ENCODE peak calls at places on chromosome 18, in nine cellular contexts. A is K562, Q is mucosa of descending colon, C is pancreas, M is psoas muscle, W is ovary, K is Peyer's patch, U is SK-N-SH, Z is spleen. V is an unnamed sample. For H3K9me3 and H3K4me1, the result is how much of the 10 kb centered on the place peaks cover.

GRCh38 chr18:51211552-51211951 is 14.1 kb upstream of the MEX3C start:
- DNase-seq in A (peak), Q (no peak), C (no peak), M (peak), W (no peak), K (peak), U (no peak), Z (no peak), V (no peak)

GRCh38 chr18:74083071-74083954 is 64.3 kb downstream of the FBXO15 start:
- DNase-seq in A (no peak), Q (no peak), C (no peak), M (no peak), W (no peak), K (no peak), U (no peak), Z (no peak), V (no peak)

GRCh38 chr18:6836331-6836730 is 106.8 kb downstream of the ARHGAP28 start:
- DNase-seq in A (peak), Q (no peak), C (no peak), M (no peak), W (no peak), K (no peak), U (no peak), Z (no peak), V (no peak)

GRCh38 chr18:37107748-37108522 is 279.0 kb downstream of the KIAA1328 start:
- DNase-seq in A (no peak), Q (no peak), C (no peak), M (no peak), W (no peak), K (no peak), U (no peak), Z (no peak), V (no peak)

GRCh38 chr18:80200932-80201672 is 46.2 kb downstream of the PARD6G start:
- DNase-seq in A (no peak), Q (no peak), C (no peak), M (no peak), W (no peak), K (no peak), U (no peak), Z (no peak), V (peak)

GRCh38 chr18:2939317-2939716 is 73.6 kb downstream of the LPIN2 start:
- DNase-seq in A (no peak), Q (peak), C (peak), M (no peak), W (no peak), K (peak), U (no peak), Z (no peak), V (no peak)

GRCh38 chr18:48545690-48546365 is 7.0 kb downstream of the CTIF start:
- DNase-seq in A (peak), Q (no peak), C (no peak), M (peak), W (peak), K (no peak), U (peak), Z (no peak), V (peak)

GRCh38 chr18:75350440-75350839 is 77.1 kb downstream of the SMIM21 start:
- DNase-seq in A (no peak), Q (no peak), C (no peak), M (no peak), W (no peak), K (peak), U (no peak), Z (no peak), V (peak)

GRCh38 chr18:53838796-53839195 is 385.7 kb downstream of the MBD2 start:
- DNase-seq in A (no peak), Q (no peak), C (no peak), M (no peak), W (no peak), K (no peak), U (no peak), Z (no peak), V (no peak)

GRCh38 chr18:10417191-10417590 is 37.2 kb upstream of the APCDD1 start:
- DNase-seq in A (no peak), Q (no peak), C (no peak), M (no peak), W (no peak), K (no peak), U (no peak), Z (no peak), V (no peak)

GRCh38 chr18:20988726-20989125 is 122.9 kb downstream of the ROCK1 start:
- DNase-seq in A (no peak), Q (no peak), C (no peak), M (no peak), W (no peak), K (no peak), U (no peak), Z (no peak), V (no peak)

GRCh38 chr18:14106906-14107305 is 25.3 kb downstream of the ZNF519 start:
- DNase-seq in A (no peak), Q (no peak), C (no peak), M (no peak), W (no peak), K (no peak), U (no peak), Z (no peak), V (no peak)
- H3K9me3 ChIP-seq in A (under half), Q (under half), C (under half), M (under half), W (under half), K (under half), U (under half), Z (under half), V (half or more)

GRCh38 chr18:45896452-45896851 is 70.7 kb downstream of the EPG5 start:
- DNase-seq in A (no peak), Q (no peak), C (no peak), M (no peak), W (no peak), K (no peak), U (no peak), Z (no peak), V (no peak)

GRCh38 chr18:45894818-45895217 is 69.3 kb downstream of the SIGLEC15 start:
- DNase-seq in A (no peak), Q (no peak), C (no peak), M (no peak), W (no peak), K (no peak), U (no peak), Z (no peak), V (no peak)

GRCh38 chr18:45891806-45892205 is 66.3 kb downstream of the SIGLEC15 start:
- DNase-seq in A (no peak), Q (no peak), C (no peak), M (no peak), W (no peak), K (no peak), U (no peak), Z (no peak), V (no peak)

GRCh38 chr18:45896991-45897390 is 70.1 kb downstream of the EPG5 start:
- DNase-seq in A (no peak), Q (no peak), C (no peak), M (no peak), W (no peak), K (no peak), U (no peak), Z (no peak), V (no peak)

DNA sequence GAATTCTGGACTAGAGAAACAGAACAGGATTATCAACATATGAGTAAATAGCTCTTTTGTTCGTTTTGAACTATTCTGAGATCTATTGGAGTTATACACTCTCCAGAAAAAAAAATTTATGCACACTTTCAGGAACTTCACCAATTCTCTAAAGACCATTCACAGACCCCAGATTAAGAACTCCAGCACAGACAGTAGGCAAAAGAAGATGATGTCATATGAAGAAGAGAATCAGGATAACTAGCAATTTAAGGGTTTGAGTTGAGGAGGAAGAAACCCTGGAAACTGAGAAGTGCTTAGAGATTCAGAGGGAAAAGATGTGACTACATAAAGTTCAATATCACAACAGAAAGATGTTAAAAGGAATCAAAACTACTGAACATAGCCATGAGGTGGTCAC is 69.9 kb downstream of the SIGLEC15 start:
- DNase-seq in A (no peak), Q (no peak), C (no peak), M (no peak), W (no peak), K (no peak), U (no peak), Z (no peak), V (no peak)
- H3K4me1 ChIP-seq in A (under half), Q (under half), C (under half), M (under half), W (under half), K (under half), U (under half), Z (under half), V (under half)

GRCh38 chr18:29176681-29177080 is 999.8 kb upstream of the CDH2 start:
- DNase-seq in A (no peak), Q (no peak), C (no peak), M (no peak), W (no peak), K (no peak), U (no peak), Z (no peak), V (no peak)
- H3K9me3 ChIP-seq in A (under half), Q (under half), C (under half), M (under half), W (under half), K (under half), U (under half), Z (under half), V (under half)

GRCh38 chr18:9237982-9238381 is 96.6 kb upstream of the TWSG1 start:
- DNase-seq in A (no peak), Q (no peak), C (no peak), M (no peak), W (no peak), K (no peak), U (no peak), Z (no peak), V (no peak)
- H3K4me1 ChIP-seq in A (under half), Q (under half), C (under half), M (under half), W (under half), K (under half), U (under half), Z (under half), V (under half)

DNA sequence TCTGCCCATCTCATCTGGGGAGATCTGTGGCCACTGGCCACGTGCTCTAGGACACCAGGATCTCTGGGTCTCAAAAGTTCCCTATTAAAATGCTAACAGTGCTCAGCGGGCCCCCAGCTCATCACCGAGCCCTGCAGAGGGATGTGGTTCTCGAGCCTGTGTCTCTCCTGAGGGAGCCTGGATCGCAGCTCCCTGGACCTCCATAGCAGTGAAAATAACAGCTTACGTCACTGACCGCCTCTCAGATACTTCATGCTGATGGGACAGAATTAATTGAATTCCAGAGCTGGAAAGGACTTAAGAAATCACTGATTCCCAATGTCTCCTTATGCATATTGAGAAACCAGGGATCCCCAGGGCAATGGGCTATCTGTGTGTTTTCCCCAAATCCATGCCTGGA is 90.0 kb downstream of the GALR1 start:
- DNase-seq in A (no peak), Q (no peak), C (no peak), M (peak), W (no peak), K (no peak), U (no peak), Z (no peak), V (no peak)
- H3K9me3 ChIP-seq in A (under half), Q (under half), C (under half), M (under half), W (under half), K (under half), U (under half), Z (under half), V (under half)

DNA sequence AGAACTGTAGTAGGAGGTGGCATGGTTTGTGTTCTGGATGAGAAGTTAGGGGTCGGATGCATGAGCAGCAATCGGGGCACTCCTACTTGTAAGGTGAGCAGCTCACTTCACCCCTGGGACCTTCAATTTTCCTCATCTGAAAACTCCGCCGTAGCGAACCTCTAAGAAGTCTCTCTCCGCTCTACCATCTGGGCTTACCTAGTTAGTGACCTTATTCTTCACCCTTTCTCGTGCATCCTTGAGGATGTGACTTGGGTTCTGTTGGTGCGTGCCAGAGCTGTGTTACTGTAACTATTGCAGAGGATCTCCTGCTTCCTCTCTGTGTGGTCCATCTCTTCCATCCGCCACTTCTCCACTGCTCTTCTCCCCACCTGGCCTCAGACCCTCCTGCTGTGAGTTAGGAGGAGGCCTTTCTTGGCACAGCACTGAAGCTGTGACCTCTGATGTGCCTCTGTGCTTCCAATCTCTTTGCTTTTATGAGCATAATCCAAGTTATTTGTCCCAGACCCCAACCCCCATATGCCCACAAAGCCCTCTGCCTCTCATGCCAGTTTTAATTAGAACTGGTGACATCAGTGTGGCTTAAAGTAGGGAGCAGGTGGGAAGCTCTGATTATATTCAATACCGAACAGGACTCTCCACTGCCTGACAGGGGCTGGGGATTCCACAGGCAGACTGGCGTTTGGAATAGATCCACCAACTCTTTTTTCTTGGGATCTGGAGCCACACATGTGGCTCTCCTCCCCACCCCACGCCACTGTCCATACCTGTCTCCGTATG is 178.4 kb downstream of the BCL2 start:
- DNase-seq in A (no peak), Q (no peak), C (no peak), M (no peak), W (no peak), K (no peak), U (no peak), Z (no peak), V (no peak)
- H3K4me1 ChIP-seq in A (under half), Q (under half), C (under half), M (half or more), W (under half), K (under half), U (under half), Z (half or more), V (under half)

GRCh38 chr18:35983147-35983546 is 10.7 kb downstream of the RMP24 start:
- DNase-seq in A (no peak), Q (no peak), C (no peak), M (no peak), W (no peak), K (no peak), U (no peak), Z (no peak), V (no peak)
- H3K9me3 ChIP-seq in A (under half), Q (under half), C (under half), M (under half), W (under half), K (under half), U (under half), Z (under half), V (under half)

DNA sequence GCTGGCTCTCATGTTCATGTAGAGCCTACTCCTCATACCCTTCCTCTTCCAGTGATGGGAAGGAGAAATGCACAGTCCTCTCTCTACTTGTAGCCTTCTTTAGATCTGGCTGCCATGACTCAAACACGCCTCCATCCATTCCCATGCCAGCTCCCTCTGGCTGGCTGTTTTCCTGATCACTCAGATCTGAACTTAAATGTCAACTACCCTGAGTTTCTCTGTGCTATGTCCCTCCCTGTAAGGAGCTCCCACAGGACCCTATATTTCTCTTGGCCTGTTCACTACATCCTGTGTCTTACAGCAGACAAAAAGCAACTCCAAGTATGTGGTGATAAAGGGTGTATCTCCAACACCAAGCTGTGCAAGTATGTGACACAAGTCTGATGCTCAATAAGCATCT is 152.4 kb downstream of the TCF4 start:
- DNase-seq in A (no peak), Q (no peak), C (no peak), M (no peak), W (no peak), K (no peak), U (no peak), Z (no peak), V (no peak)
- H3K4me1 ChIP-seq in A (under half), Q (under half), C (under half), M (under half), W (under half), K (under half), U (under half), Z (under half), V (under half)

GRCh38 chr18:78664851-78665250 is 314.8 kb upstream of the SALL3 start:
- DNase-seq in A (no peak), Q (no peak), C (no peak), M (no peak), W (no peak), K (no peak), U (no peak), Z (no peak), V (no peak)

GRCh38 chr18:78661316-78661715 is 318.3 kb upstream of the SALL3 start:
- DNase-seq in A (no peak), Q (no peak), C (no peak), M (no peak), W (no peak), K (no peak), U (no peak), Z (no peak), V (no peak)

GRCh38 chr18:78662879-78663278 is 316.7 kb upstream of the SALL3 start:
- DNase-seq in A (no peak), Q (no peak), C (no peak), M (no peak), W (no peak), K (no peak), U (no peak), Z (no peak), V (no peak)

GRCh38 chr18:78665644-78666043 is 314.0 kb upstream of the SALL3 start:
- DNase-seq in A (no peak), Q (no peak), C (no peak), M (no peak), W (no peak), K (no peak), U (no peak), Z (no peak), V (no peak)

GRCh38 chr18:78664048-78664447 is 315.6 kb upstream of the SALL3 start:
- DNase-seq in A (no peak), Q (no peak), C (no peak), M (peak), W (no peak), K (no peak), U (no peak), Z (peak), V (no peak)
- H3K9me3 ChIP-seq in A (under half), Q (under half), C (under half), M (under half), W (under half), K (under half), U (under half), Z (under half), V (under half)

V was measured in endodermal cell.